ENCODE peak calls at places on chromosomes 3 and 15, in seven cellular contexts. T is H7; Y is activated CD8-positive, alpha-beta T cell treated with anti-CD3 and anti-CD28 coated beads, Interleukin-2, amount 10 ng/mL, durations not matched to agents 7 days and 5 days; Z is SK-N-MC; J is brain microvascular endothelial cell; U is fibroblast of the conjunctiva; R is non-pigmented ciliary epithelial cell. A is an unnamed sample.

GRCh38 chr3:42159706-42160472 is 68.7 kb downstream of the TRAK1 start:
- DNase-seq in U (no peak), T (peak; percentile 93), Y (peak; percentile 78), Z (no peak), J (no peak), R (no peak), A (no peak)

GRCh38 chr15:71319935-71320334 is 204.7 kb downstream of the THSD4 start:
- DNase-seq in Z (no peak), Y (no peak), R (no peak), T (no peak), U (no peak), J (no peak), A (no peak)

GRCh38 chr3:64666171-64666581 is 21.6 kb downstream of the ADAMTS9 start:
- DNase-seq in T (no peak), Y (no peak), Z (no peak), R (no peak), J (no peak), U (no peak), A (no peak)

GRCh38 chr15:48250640-48251076 is 44.6 kb downstream of the SLC12A1 start:
- DNase-seq in U (peak; percentile 75), T (peak; percentile 47), Y (peak; percentile 38), Z (peak; percentile 62), J (peak; percentile 79), R (peak; percentile 67), A (peak; percentile 66)

GRCh38 chr15:72784233-72784876 is 797 bp upstream of the ADPGK start:
- DNase-seq in R (peak; percentile 49), Z (peak; percentile 81), U (peak; percentile 79), J (peak; percentile 83), Y (peak; percentile 72), T (no peak), A (no peak)

GRCh38 chr15:39874890-39875549 is 45.0 kb downstream of the GPR176 start:
- DNase-seq in U (peak; percentile 30), Z (no peak), Y (peak; percentile 31), J (peak; percentile 43), T (no peak), R (no peak), A (no peak)

GRCh38 chr15:88454867-88455810 is 12.0 kb downstream of the MRPL46 start:
- DNase-seq in R (no peak), T (peak; percentile 68), J (peak; percentile 46), Y (peak; percentile 64), U (peak; percentile 65), Z (no peak), A (no peak)

GRCh38 chr3:87167634-87168456 is 59.3 kb upstream of the CHMP2B start:
- DNase-seq in Y (peak; percentile 55), Z (peak; percentile 57), T (peak; percentile 1), J (peak; percentile 67), R (peak; percentile 28), U (peak; percentile 43), A (no peak)

GRCh38 chr15:96367436-96368200 is 37.1 kb downstream of the NR2F2 start:
- DNase-seq in Z (no peak), U (no peak), R (no peak), J (no peak), T (peak; percentile 45), Y (no peak), A (no peak)